ENCODE peak calls at places on chromosomes 4 and X, in ten cellular contexts. M is lower leg skin, B is right atrium auricular region, V is AG10803, G is AG04450, U is fibroblast of villous mesenchyme, I is cardiac fibroblast, H is left lung, X is thoracic aorta, F is NB4. C is an unnamed sample.

GRCh38 chr4:183468210-183469095 is 24.0 kb downstream of the CDKN2AIP start:
- DNase-seq in M (no peak), B (no peak), V (peak), G (no peak), U (peak), I (peak), H (no peak), X (no peak), F (no peak), C (no peak)

GRCh38 chr4:113607998-113608397 is 153.5 kb downstream of the CAMK2D start:
- DNase-seq in M (no peak), B (no peak), V (no peak), G (no peak), U (no peak), I (no peak), H (no peak), X (no peak), F (no peak), C (no peak)

GRCh38 chrX:125953769-125954168 is 212.3 kb downstream of the DCAF12L2 start:
- DNase-seq in M (no peak), B (no peak), V (no peak), G (no peak), U (no peak), I (no peak), H (no peak), X (no peak), F (no peak), C (no peak)

GRCh38 chr4:69999420-69999819 is 3.7 kb downstream of the STATH start:
- DNase-seq in M (no peak), B (no peak), V (no peak), G (no peak), U (no peak), I (peak), H (no peak), X (no peak), F (no peak), C (no peak)

GRCh38 chr4:24321637-24322036 is 262.7 kb downstream of the DHX15 start:
- DNase-seq in M (no peak), B (no peak), V (no peak), G (no peak), U (no peak), I (no peak), H (no peak), X (no peak), F (no peak), C (no peak)

GRCh38 chrX:35890699-35891098 is 28.8 kb upstream of the CFAP47 start:
- DNase-seq in M (no peak), B (no peak), V (no peak), G (no peak), U (no peak), I (peak), H (no peak), X (no peak), F (peak), C (peak)

GRCh38 chrX:155953055-155953454 is 44.4 kb upstream of the IL9R start:
- DNase-seq in M (no peak), B (no peak), V (no peak), G (no peak), U (no peak), I (no peak), H (no peak), X (no peak), F (no peak), C (no peak)

GRCh38 chr4:84324850-84325249 is 174.2 kb downstream of the NKX6-1 start:
- DNase-seq in M (no peak), B (no peak), V (no peak), G (no peak), U (no peak), I (no peak), H (no peak), X (no peak), F (no peak), C (peak)

GRCh38 chrX:374566-374965 is 12.1 kb downstream of the PPP2R3B start:
- DNase-seq in M (no peak), B (no peak), V (peak), G (no peak), U (no peak), I (peak), H (no peak), X (no peak), F (no peak), C (no peak)

GRCh38 chr4:76781698-76782595 is 116.0 kb downstream of the SOWAHB start:
- DNase-seq in M (no peak), B (no peak), V (peak), G (peak), U (peak), I (peak), H (no peak), X (no peak), F (peak), C (no peak)

GRCh38 chr4:11769425-11769824 is 340.7 kb upstream of the HS3ST1 start:
- DNase-seq in M (no peak), B (peak), V (no peak), G (no peak), U (no peak), I (peak), H (peak), X (no peak), F (no peak), C (peak)

GRCh38 chrX:148498067-148498466 is 2.4 kb upstream of the AFF2 start:
- DNase-seq in M (no peak), B (no peak), V (no peak), G (no peak), U (no peak), I (no peak), H (no peak), X (no peak), F (no peak), C (no peak)

GRCh38 chrX:54821310-54821709 is 13.8 kb downstream of the MAGED2 start:
- DNase-seq in M (no peak), B (no peak), V (no peak), G (no peak), U (no peak), I (no peak), H (no peak), X (no peak), F (no peak), C (no peak)

GRCh38 chrX:54824722-54825121 is 17.2 kb downstream of the MAGED2 start:
- DNase-seq in M (no peak), B (no peak), V (no peak), G (no peak), U (no peak), I (no peak), H (no peak), X (no peak), F (no peak), C (no peak)

GRCh38 chrX:54826598-54826997 is 19.1 kb downstream of the MAGED2 start:
- DNase-seq in M (no peak), B (no peak), V (peak), G (no peak), U (no peak), I (no peak), H (no peak), X (no peak), F (no peak), C (no peak)

GRCh38 chrX:54824195-54824594 is 16.6 kb downstream of the MAGED2 start:
- DNase-seq in M (no peak), B (no peak), V (no peak), G (no peak), U (no peak), I (no peak), H (no peak), X (no peak), F (no peak), C (no peak)

DNA sequence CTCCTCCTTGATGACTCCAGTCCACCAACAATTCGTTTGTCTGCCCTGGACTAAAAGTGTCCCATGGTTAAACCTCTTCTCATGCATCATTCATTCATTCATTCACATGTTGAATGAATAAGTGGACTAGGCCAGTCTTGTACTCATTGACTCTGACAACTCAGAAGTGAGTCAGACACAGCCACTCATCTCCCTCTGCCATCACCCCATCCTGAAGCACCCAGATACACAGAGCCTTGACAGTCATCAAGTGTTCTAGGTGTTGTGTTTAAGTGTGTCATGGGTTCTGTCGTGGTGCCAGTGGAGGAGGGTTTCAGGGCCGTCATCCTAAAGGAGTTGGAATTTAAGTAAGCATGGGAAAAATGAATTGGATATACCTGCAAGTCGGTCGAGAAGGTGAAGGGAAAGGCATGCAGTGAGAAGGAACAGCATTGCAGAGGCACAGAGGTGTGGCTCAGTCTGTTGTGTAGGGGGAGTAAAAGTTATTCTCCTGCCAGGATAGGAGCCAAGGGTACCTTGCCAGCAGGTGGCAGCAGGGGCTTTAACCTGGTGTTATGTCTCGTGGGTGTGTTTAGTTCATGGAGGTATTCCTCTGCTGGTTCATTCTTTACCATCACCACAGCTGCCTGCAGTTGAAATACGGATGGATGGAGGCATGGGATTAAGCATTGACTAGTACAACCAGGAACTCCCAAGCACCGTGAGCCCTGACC is 18.3 kb downstream of the MAGED2 start:
- DNase-seq in M (no peak), B (no peak), V (no peak), G (no peak), U (no peak), I (peak), H (no peak), X (no peak), F (no peak), C (no peak)
- TF ChIP-seq CTCF in M (no peak), B (no peak), V (no peak), G (no peak), U (no peak), I (no peak), H (no peak), X (no peak), F (peak), C (no peak)

GRCh38 chr4:54089875-54090274 is 10.1 kb upstream of the GSX2 start:
- DNase-seq in M (no peak), B (no peak), V (no peak), G (no peak), U (no peak), I (no peak), H (no peak), X (no peak), F (no peak), C (no peak)

GRCh38 chr4:54090404-54090803 is 9.6 kb upstream of the GSX2 start:
- DNase-seq in M (no peak), B (no peak), V (no peak), G (no peak), U (no peak), I (no peak), H (no peak), X (no peak), F (no peak), C (no peak)

GRCh38 chr4:54092405-54092759 is 7.6 kb upstream of the GSX2 start:
- DNase-seq in M (no peak), B (no peak), V (no peak), G (no peak), U (no peak), I (no peak), H (no peak), X (no peak), F (no peak), C (no peak)

GRCh38 chr4:54091637-54092404 is 8.1 kb upstream of the GSX2 start:
- DNase-seq in M (peak), B (peak), V (peak), G (no peak), U (peak), I (peak), H (peak), X (peak), F (peak), C (no peak)

DNA sequence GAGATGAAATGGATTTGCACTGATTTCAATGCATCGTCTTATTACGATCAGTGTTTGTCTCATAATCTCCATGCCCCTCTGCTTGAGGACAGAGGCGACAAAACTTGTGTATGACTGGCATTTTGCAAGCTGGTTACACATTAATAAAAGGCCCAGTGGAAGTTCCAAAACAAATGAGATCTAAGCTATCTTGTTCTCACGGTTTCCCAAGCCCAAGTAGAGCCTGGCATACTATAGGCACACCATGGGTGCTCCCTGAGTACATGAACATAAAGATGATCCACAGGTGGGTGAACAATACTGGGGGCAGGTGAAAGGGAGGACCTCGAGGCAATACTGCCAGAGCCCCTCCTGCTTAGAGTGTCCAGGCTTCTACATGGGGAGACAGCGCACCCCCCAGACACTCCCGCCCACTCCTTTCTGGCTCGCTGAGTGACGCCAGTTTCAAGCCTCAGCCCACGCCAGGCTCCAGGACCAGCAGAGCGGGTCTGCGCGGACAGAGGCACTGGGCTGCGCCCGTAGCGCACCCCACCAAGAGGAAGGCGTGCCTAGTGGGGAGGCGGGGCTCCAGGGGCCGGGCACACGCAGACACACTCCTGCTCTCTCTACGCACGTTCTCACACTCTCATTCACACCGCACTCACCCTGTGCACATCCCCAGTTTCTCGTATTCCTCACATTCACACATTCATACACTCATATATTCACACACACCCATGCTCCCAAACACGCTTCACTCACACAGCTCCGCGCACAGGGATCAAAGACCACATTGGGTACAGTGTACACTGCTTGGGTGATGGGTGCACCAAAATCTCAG is 8.9 kb upstream of the GSX2 start:
- DNase-seq in M (peak), B (no peak), V (peak), G (no peak), U (peak), I (no peak), H (peak), X (no peak), F (no peak), C (no peak)
- H3K4me3 ChIP-seq in M (no peak), B (peak), V (peak), G (peak), U (peak), I (peak), H (peak), X (peak), F (no peak), C (peak)

DNA sequence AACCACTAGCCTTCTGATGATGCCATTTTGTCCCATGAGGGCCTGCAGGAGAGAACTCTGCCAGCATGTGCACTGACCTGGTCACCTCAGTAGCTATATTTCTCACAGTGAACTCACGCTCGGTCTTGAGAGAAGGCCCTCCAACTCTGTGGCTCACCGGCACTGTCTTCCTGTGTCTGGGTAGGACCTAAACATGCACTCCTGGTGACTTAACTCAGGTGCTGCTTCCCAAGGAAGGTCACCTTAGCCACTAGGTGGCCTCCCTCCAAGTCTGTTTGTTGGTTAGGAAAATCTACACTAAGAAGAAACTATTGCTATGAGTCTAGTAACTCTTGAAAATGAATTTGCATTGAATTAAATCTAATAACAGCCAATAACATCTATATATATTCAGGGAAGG is 24.8 kb downstream of the TLR10 start:
- DNase-seq in M (no peak), B (no peak), V (no peak), G (no peak), U (no peak), I (peak), H (no peak), X (no peak), F (peak), C (no peak)
- TF ChIP-seq CTCF in M (no peak), B (no peak), V (no peak), G (no peak), U (peak), I (no peak), H (no peak), X (no peak), F (peak), C (peak)

GRCh38 chr4:138241281-138242075 is 671 bp downstream of the SLC7A11 start:
- DNase-seq in M (no peak), B (no peak), V (peak), G (no peak), U (peak), I (peak), H (no peak), X (no peak), F (peak), C (no peak)
- H3K4me3 ChIP-seq in M (no peak), B (peak), V (peak), G (peak), U (peak), I (peak), H (peak), X (peak), F (peak), C (peak)

DNA sequence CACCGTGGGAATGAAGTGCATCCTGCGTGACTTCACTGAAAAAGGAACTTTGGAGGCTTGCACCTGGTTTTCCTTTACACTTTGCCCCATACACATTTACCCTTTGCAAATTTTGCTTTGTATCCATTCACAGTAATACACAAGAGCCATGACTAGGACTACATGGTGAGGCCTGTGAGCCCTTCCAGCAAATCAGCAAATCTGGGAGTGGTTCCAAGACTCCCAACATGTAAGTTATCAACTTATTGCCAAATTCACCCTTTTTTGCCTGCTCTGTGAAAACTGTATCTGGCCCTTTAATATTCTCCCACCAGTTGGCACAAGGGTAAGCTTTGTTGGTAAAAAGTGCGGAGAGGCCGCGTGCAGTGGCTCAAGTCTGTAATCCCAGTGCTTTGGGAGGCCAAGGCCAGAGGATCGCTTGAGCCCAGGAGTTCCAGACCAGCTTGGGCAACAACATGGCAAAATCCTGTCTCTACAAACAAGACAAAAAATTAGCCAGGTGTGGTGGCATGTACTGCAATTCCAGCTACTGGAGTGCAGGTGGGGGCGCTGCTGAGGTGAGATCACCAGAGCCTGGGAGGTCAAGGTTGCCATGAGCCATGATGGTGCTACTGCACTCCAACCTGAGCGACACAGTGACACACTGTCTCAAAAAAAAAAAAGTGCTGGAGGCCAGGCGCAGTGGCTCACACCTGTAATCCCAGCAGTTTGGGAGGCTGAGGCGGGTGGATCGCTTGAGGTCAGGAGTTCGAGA is 5.0 kb downstream of the PRMT9 start:
- DNase-seq in M (no peak), B (no peak), V (peak), G (no peak), U (no peak), I (no peak), H (no peak), X (no peak), F (no peak), C (peak)
- TF ChIP-seq CTCF in M (no peak), B (no peak), V (no peak), G (no peak), U (no peak), I (no peak), H (no peak), X (no peak), F (no peak), C (peak)

DNA sequence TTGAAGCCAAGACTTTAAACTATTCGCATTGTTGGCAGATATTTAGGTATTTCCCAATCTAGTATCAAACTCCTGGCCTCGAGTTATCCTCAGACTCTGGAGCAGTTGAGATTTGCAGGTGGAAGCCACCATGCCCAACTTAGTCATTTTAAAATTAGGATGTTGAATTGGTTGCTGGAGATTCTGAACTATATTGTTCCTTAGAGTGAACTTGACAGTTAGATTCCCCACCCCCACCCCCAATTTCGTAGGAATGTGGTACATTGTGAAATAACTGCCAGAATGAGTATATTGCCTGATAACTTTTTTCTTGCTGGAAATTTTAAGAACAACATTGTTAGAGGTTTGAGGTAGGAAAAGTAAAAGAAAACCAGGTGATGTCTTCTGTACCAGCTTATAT is 2.3 kb downstream of the NOCT start:
- DNase-seq in M (no peak), B (no peak), V (peak), G (no peak), U (no peak), I (peak), H (no peak), X (no peak), F (peak), C (no peak)
- H3K4me3 ChIP-seq in M (no peak), B (no peak), V (peak), G (peak), U (peak), I (no peak), H (peak), X (no peak), F (peak), C (peak)

DNA sequence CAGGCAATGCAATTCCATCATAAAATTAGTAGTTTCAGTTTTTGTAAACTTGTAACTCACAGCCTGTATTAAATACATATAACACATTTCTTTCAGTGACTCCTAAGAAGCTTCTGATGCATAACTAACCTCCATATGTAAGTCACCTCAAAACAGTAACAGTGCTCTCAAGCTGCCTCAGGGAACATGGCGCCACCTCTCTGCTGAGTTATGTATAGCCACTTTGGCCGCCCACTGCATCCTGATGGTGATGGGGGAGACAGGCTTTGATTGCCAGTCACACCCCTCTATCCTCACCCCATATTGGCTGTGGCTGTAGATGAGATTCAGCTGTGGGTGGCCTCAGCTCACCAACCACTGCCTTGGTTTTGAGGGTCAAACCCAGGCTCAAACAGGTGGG is 54.3 kb downstream of the LRBA start:
- DNase-seq in M (no peak), B (no peak), V (peak), G (no peak), U (peak), I (peak), H (no peak), X (no peak), F (peak), C (no peak)
- TF ChIP-seq CTCF in M (no peak), B (peak), V (peak), G (peak), U (peak), I (peak), H (peak), X (no peak), F (peak), C (peak)